ENCODE peak calls at places on chromosomes 16 and 17, in four cellular contexts. H is keratinocyte, P is OCI-LY7, W is aorta. K is an unnamed sample.

GRCh38 chr17:47276868-47277267 is 23.2 kb downstream of the ITGB3 start:
- DNase-seq in W (peak; percentile 87), P (no peak), H (no peak), K (peak; percentile 61)

GRCh38 chr16:84599528-84600202 is 18.2 kb downstream of the COTL1 start:
- DNase-seq in P (peak; percentile 71), H (no peak), W (peak; percentile 84), K (peak; percentile 66)

GRCh38 chr17:20172378-20172775 is 163.2 kb downstream of the SPECC1 start:
- DNase-seq in W (no peak), P (no peak), H (no peak), K (no peak)

GRCh38 chr16:79801550-79802090 is 201.1 kb upstream of the MAF start:
- DNase-seq in P (no peak), H (peak; percentile 36), W (no peak), K (no peak)

GRCh38 chr17:36144014-36144413 is 32.4 kb downstream of the TBC1D3B start:
- DNase-seq in W (no peak), H (no peak), P (no peak), K (no peak)

GRCh38 chr17:4657678-4658077 is 16.2 kb upstream of the ALOX15 start:
- DNase-seq in W (no peak), H (no peak), P (no peak), K (no peak)

GRCh38 chr16:88769617-88770458 is 15.2 kb downstream of the PIEZO1 start:
- DNase-seq in W (no peak), H (no peak), P (peak; percentile 75), K (peak; percentile 86)

GRCh38 chr16:66604376-66605176 is at the start of gene CMTM3:
- DNase-seq in H (no peak), W (peak; percentile 91), P (peak; percentile 81), K (peak; percentile 87)

DNA sequence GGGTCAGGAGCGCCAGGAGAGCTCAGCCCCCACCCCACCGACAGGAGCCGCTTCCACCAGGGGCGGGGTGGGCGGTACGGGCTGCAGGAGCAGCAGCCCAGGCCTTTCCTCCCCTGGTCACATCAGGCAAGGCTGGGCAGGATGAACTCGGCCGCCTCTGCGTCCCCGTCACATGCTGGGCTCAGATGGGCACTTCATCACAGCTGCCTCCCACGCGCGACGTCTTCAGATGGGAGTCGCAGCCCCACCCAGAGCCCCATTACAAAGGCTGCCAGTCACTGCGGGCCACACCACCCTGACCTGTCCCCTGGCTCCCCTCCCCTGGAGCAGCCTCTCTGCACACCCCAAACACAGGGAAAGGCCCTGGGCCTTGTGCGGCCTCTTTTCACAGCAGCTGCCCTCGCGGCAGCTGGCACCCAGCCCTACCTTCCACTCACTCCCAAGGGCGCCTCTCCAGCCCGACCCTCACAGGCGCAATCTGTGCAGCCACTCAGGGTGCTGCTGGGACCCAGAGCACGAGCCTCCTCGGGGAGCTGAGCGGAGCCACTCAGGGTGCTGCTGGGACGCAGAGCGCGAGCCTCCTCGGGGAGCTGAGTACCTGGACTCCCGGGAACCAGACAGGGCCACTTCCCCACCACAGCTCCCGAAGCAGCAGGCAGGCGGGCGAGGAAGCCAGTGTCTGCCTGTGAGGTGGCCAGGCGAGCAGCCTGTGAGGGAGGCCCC is 4.7 kb downstream of the ZNF598 start:
- DNase-seq in P (no peak), W (no peak), H (no peak), K (no peak)
- H3K36me3 ChIP-seq in P (peaks cover 53% of the 10 kb centered on the region), W (no peaks in the 10 kb centered on the region), H (peaks cover 24% of the 10 kb centered on the region), K (no peaks in the 10 kb centered on the region)

DNA sequence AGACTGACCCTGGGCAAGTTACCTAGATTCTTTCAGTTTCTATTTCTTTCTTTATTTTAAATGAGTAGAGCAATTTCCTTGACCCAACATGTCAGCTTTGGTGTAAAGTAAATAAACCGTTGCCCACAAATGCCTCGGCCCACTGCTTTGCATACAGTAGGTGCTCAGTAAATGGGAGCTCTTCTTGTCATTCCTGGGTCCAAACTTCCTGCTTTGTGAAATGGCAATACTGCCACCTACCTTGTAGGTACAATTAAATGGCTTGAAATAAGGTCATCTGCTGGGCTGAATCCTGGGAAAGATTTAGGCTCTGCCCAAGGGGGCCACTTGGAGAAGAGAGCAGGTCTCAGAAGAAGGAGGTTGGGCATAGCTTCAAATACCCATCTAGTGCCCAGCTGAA is 253.0 kb downstream of the HS3ST3B1 start:
- DNase-seq in W (no peak), H (no peak), P (peak; percentile 18), K (no peak)
- H3K36me3 ChIP-seq in W (no peaks in the 10 kb centered on the region), H (no peaks in the 10 kb centered on the region), P (no peaks in the 10 kb centered on the region), K (no peaks in the 10 kb centered on the region)

GRCh38 chr16:69166221-69166833 is 20.6 kb upstream of the SNTB2 start:
- DNase-seq in W (no peak), P (no peak), H (no peak), K (no peak)
- H3K36me3 ChIP-seq in W (peaks cover 6% of the 10 kb centered on the region), P (peaks cover 90% of the 10 kb centered on the region), H (peaks cover 25% of the 10 kb centered on the region), K (no peaks in the 10 kb centered on the region)

GRCh38 chr17:39580082-39580468 is 27.6 kb downstream of the NEUROD2 start:
- DNase-seq in W (no peak), P (no peak), H (no peak), K (no peak)
- H3K36me3 ChIP-seq in W (no peaks in the 10 kb centered on the region), P (no peaks in the 10 kb centered on the region), H (no peaks in the 10 kb centered on the region), K (no peaks in the 10 kb centered on the region)

GRCh38 chr16:22307838-22308237 is 10.6 kb downstream of the POLR3E start:
- DNase-seq in P (no peak), H (no peak), W (no peak), K (no peak)
- H3K36me3 ChIP-seq in P (peaks cover 96% of the 10 kb centered on the region), H (peaks cover 39% of the 10 kb centered on the region), W (no peaks in the 10 kb centered on the region), K (no peaks in the 10 kb centered on the region)

GRCh38 chr17:80290199-80290598 is 29.5 kb downstream of the RNF213 start:
- DNase-seq in W (no peak), P (no peak), H (no peak), K (no peak)

GRCh38 chr17:80289631-80290030 is 29.0 kb downstream of the RNF213 start:
- DNase-seq in P (no peak), W (no peak), H (no peak), K (no peak)

GRCh38 chr17:80291260-80291659 is 30.6 kb downstream of the RNF213 start:
- DNase-seq in H (no peak), P (no peak), W (peak; percentile 22), K (no peak)

GRCh38 chr17:80292557-80292956 is 31.9 kb downstream of the RNF213 start:
- DNase-seq in H (no peak), W (peak; percentile 66), P (no peak), K (no peak)

DNA sequence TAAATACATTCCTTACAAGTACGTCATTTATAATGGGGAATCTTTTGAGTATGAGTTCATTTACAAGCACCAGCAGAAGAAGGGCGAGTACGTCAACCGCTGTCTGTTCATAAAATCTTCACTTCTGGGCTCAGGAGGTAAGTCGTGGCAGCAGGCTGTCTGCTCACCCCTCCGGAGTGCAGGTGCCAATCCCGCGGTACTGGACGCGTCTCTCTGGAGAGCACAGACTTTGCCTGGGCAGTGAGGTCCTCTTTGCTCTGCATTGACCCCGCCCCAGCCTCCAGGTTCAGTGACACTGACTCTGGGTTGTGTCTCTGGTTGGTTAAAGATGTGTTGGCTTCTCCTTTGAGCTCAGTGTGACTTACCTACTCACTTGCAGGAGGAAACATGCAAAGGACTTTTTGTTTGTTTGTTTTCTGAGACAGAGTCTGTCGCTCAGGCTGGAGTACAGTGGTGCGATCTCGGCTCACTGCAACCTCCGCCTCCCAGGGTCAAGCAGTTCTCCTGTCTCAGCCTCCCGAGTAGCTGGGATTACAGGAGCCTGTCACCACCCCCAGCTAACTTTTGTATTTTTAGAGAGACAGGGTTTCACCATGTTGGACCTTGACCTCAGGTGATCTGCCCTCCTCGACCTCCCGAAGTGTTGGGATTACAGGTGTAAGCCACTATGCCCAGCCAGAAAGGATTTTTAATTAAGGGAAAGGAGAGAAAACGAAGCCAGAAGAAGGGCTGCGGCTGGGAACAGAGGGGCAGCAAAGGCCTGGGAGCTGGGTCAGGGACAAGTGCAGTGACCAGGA is 31.2 kb downstream of the RNF213 start:
- DNase-seq in W (peak; percentile 56), P (no peak), H (no peak), K (no peak)
- H3K36me3 ChIP-seq in W (no peaks in the 10 kb centered on the region), P (peaks cover 4% of the 10 kb centered on the region), H (peaks cover 44% of the 10 kb centered on the region), K (no peaks in the 10 kb centered on the region)

DNA sequence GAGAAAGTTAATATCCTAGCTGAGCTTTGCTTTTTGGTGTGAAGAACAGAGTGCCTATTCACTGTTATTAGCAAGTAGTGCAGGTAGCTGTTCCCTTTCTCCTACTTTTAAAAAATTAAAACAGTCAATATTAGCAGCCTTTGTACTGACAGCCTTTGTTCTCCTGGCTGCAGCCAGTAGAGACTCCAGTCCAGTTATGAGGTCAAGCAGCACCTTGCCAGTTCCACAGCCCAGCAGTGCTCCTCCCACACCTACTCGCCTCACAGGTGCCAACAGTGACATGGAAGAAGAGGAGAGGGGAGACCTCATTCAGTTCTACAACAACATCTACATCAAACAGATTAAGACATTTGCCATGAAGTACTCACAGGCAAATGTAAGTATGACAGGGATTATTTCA is 22.6 kb downstream of the AKTIP start:
- DNase-seq in P (no peak), W (no peak), H (no peak), K (no peak)
- H3K36me3 ChIP-seq in P (peaks cover 97% of the 10 kb centered on the region), W (peaks cover 11% of the 10 kb centered on the region), H (peaks cover 6% of the 10 kb centered on the region), K (no peaks in the 10 kb centered on the region)

GRCh38 chr16:81455720-81456494 is 11.3 kb downstream of the CMIP start:
- DNase-seq in W (no peak), P (no peak), H (no peak), K (no peak)
- H3K36me3 ChIP-seq in W (no peaks in the 10 kb centered on the region), P (peaks cover 12% of the 10 kb centered on the region), H (peaks cover 22% of the 10 kb centered on the region), K (no peaks in the 10 kb centered on the region)

DNA sequence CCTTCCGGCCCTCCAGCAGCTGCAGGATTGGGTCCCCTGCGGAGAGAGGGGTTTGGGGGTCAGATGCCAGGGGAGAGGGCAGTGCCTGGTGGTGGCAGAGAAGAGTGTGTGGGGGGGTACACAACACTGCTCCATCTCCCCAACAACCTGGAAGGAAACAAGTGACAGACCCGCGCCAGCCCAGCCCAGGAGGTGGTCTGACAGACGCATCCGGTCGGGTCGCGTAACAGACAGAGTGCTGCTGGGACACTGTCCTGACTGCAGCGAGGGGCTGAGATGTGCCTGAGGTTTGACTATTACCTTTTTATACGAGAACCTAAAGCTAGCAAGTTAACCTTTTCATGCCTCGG is 16.2 kb downstream of the UNC13D start:
- DNase-seq in H (no peak), P (no peak), W (no peak), K (no peak)
- H3K36me3 ChIP-seq in H (peaks cover 4% of the 10 kb centered on the region), P (peaks cover 17% of the 10 kb centered on the region), W (no peaks in the 10 kb centered on the region), K (no peaks in the 10 kb centered on the region)

K was measured in hepatocyte.